ENCODE peak calls at places on chromosomes 7 and 10, in nine cellular contexts. B is Right ventricle myocardium superior; W is upper lobe of left lung; S is heart left ventricle; I is activated naive CD8-positive, alpha-beta T cell treated with anti-CD3 and anti-CD28 coated beads, Interleukin-2, amount 50 U/mL, for 24 hours; N is heart right ventricle; U is HCT116; K is body of pancreas; O is natural killer cell treated with Interleukin-12 subunit alpha and Interleukin-12 subunit beta and Interleukin-15 and Interleukin-18, amount 100 ng/mL, for 72 hours. G is an unnamed sample.

GRCh38 chr10:15237351-15237750 is 68.9 kb upstream of the NMT2 start:
- ATAC-seq in B (peak; percentile 76), W (no peak), S (peak; percentile 69), I (no peak), N (peak; percentile 84), U (no peak), K (peak; percentile 98), O (no peak), G (no peak)

GRCh38 chr7:19107392-19108147 is 9.9 kb downstream of the TWIST1 start:
- ATAC-seq in B (peak; percentile 84), W (no peak), S (peak; percentile 34), I (no peak), N (peak; percentile 62), U (no peak), K (peak; percentile 53), O (no peak), G (no peak)

GRCh38 chr10:22649977-22650376 is 64.4 kb downstream of the PIP4K2A start:
- ATAC-seq in B (no peak), W (no peak), S (no peak), I (no peak), N (no peak), U (no peak), K (no peak), O (no peak), G (no peak)

GRCh38 chr10:123136806-123137642 is 1.3 kb downstream of the HMX3 start:
- ATAC-seq in B (no peak), W (no peak), S (no peak), I (no peak), N (no peak), U (no peak), K (no peak), O (peak; percentile 45), G (no peak)

GRCh38 chr7:28996836-28997235 is 38.7 kb upstream of the TRIL start:
- ATAC-seq in B (peak; percentile 32), W (no peak), S (no peak), I (no peak), N (peak; percentile 25), U (no peak), K (no peak), O (no peak), G (no peak)

GRCh38 chr7:2617710-2617975 is 14.1 kb upstream of the TTYH3 start:
- ATAC-seq in B (peak; percentile 32), W (no peak), S (no peak), I (no peak), N (no peak), U (no peak), K (no peak), O (no peak), G (no peak)

GRCh38 chr7:55657654-55658053 is 85.4 kb upstream of the VOPP1 start:
- ATAC-seq in B (no peak), W (no peak), S (no peak), I (peak; percentile 46), N (no peak), U (no peak), K (no peak), O (no peak), G (no peak)

GRCh38 chr7:7438851-7439250 is 96.8 kb downstream of the COL28A1 start:
- ATAC-seq in B (no peak), W (no peak), S (no peak), I (no peak), N (no peak), U (peak; percentile 96), K (no peak), O (no peak), G (no peak)

GRCh38 chr7:112211348-112211907 is 4.9 kb downstream of the ZNF277 start:
- ATAC-seq in B (peak; percentile 64), W (peak; percentile 47), S (peak; percentile 62), I (no peak), N (no peak), U (no peak), K (peak; percentile 23), O (no peak), G (no peak)

GRCh38 chr10:30500534-30500933 is 66.5 kb downstream of the MAP3K8 start:
- ATAC-seq in B (no peak), W (no peak), S (no peak), I (peak; percentile 34), N (no peak), U (no peak), K (no peak), O (peak; percentile 32), G (no peak)

GRCh38 chr10:105950410-105950809 is 1214.1 kb downstream of the SORCS1 start:
- ATAC-seq in B (peak; percentile 72), W (no peak), S (no peak), I (no peak), N (no peak), U (peak; percentile 65), K (peak; percentile 73), O (no peak), G (no peak)

GRCh38 chr10:130711072-130711471 is 574.9 kb downstream of the GLRX3 start:
- ATAC-seq in B (no peak), W (no peak), S (no peak), I (no peak), N (no peak), U (no peak), K (no peak), O (no peak), G (no peak)

GRCh38 chr7:30797294-30798040 is 26.2 kb downstream of the MINDY4 start:
- ATAC-seq in B (no peak), W (no peak), S (no peak), I (no peak), N (no peak), U (no peak), K (no peak), O (no peak), G (no peak)

GRCh38 chr10:11225935-11226334 is 208.3 kb downstream of the CELF2 start:
- ATAC-seq in B (peak; percentile 30), W (peak; percentile 72), S (peak; percentile 65), I (peak; percentile 89), N (peak; percentile 34), U (no peak), K (no peak), O (peak; percentile 88), G (peak; percentile 50)

GRCh38 chr7:95045236-95045923 is 138.0 kb downstream of the PPP1R9A start:
- ATAC-seq in B (no peak), W (no peak), S (peak; percentile 80), I (no peak), N (no peak), U (no peak), K (no peak), O (no peak), G (no peak)

GRCh38 chr10:96895662-96896424 is 63.7 kb downstream of the LCOR start:
- ATAC-seq in B (no peak), W (no peak), S (no peak), I (peak; percentile 60), N (no peak), U (no peak), K (no peak), O (no peak), G (no peak)

GRCh38 chr7:50567715-50568261 is 2.6 kb upstream of the DDC start:
- ATAC-seq in B (no peak), W (no peak), S (no peak), I (no peak), N (no peak), U (no peak), K (no peak), O (no peak), G (peak; percentile 27)

GRCh38 chr10:103057980-103058568 is 135.0 kb downstream of the NT5C2 start:
- ATAC-seq in B (peak; percentile 61), W (no peak), S (peak; percentile 55), I (no peak), N (peak; percentile 26), U (no peak), K (no peak), O (no peak), G (no peak)

GRCh38 chr10:121735248-121735647 is 137.0 kb upstream of the FGFR2 start:
- ATAC-seq in B (no peak), W (no peak), S (no peak), I (no peak), N (no peak), U (no peak), K (no peak), O (no peak), G (no peak)

GRCh38 chr10:113056468-113057021 is 106.5 kb downstream of the TCF7L2 start:
- ATAC-seq in B (no peak), W (no peak), S (no peak), I (no peak), N (no peak), U (peak; percentile 18), K (no peak), O (no peak), G (no peak)

GRCh38 chr7:139159900-139160675 is 50.6 kb upstream of the ZC3HAV1 start:
- ATAC-seq in B (no peak), W (peak; percentile 26), S (no peak), I (no peak), N (no peak), U (peak; percentile 34), K (no peak), O (no peak), G (no peak)

GRCh38 chr10:92241158-92241500 is 49.7 kb downstream of the CPEB3 start:
- ATAC-seq in B (peak; percentile 58), W (no peak), S (peak; percentile 31), I (no peak), N (peak; percentile 31), U (no peak), K (peak; percentile 46), O (no peak), G (no peak)

GRCh38 chr7:17159500-17160037 is 138.9 kb upstream of the AHR start:
- ATAC-seq in B (no peak), W (no peak), S (no peak), I (peak; percentile 91), N (no peak), U (no peak), K (no peak), O (peak; percentile 79), G (peak; percentile 92)

GRCh38 chr7:37656913-37657530 is 26.5 kb upstream of the GPR141 start:
- ATAC-seq in B (no peak), W (no peak), S (no peak), I (no peak), N (no peak), U (no peak), K (no peak), O (peak; percentile 81), G (peak; percentile 73)

GRCh38 chr10:108204528-108205313 is 1040.2 kb upstream of the SORCS1 start:
- ATAC-seq in B (no peak), W (no peak), S (no peak), I (no peak), N (no peak), U (no peak), K (no peak), O (no peak), G (no peak)

GRCh38 chr7:98771519-98772241 is 98.1 kb downstream of the TMEM130 start:
- ATAC-seq in B (peak; percentile 51), W (no peak), S (no peak), I (no peak), N (peak; percentile 55), U (no peak), K (no peak), O (no peak), G (peak; percentile 18)

GRCh38 chr10:53754851-53755250 is 982.3 kb upstream of the MBL2 start:
- ATAC-seq in B (no peak), W (no peak), S (no peak), I (no peak), N (no peak), U (no peak), K (no peak), O (no peak), G (no peak)

GRCh38 chr7:115357213-115357999 is 435.5 kb downstream of the MDFIC start:
- ATAC-seq in B (no peak), W (no peak), S (no peak), I (no peak), N (no peak), U (no peak), K (no peak), O (no peak), G (no peak)

GRCh38 chr7:150564045-150564444 is 3.1 kb upstream of the GIMAP4 start:
- ATAC-seq in B (no peak), W (no peak), S (no peak), I (peak; percentile 34), N (no peak), U (no peak), K (no peak), O (peak; percentile 81), G (no peak)

GRCh38 chr10:43648392-43649148 is at the start of gene ZNF32:
- ATAC-seq in B (peak; percentile 99), W (peak; percentile 95), S (peak; percentile 98), I (peak; percentile 97), N (peak; percentile 96), U (peak; percentile 98), K (peak; percentile 99), O (peak; percentile 97), G (peak; percentile 99)

GRCh38 chr7:87767827-87768226 is 108.3 kb downstream of the SLC25A40 start:
- ATAC-seq in B (no peak), W (no peak), S (no peak), I (no peak), N (no peak), U (no peak), K (no peak), O (peak; percentile 6), G (no peak)